ENCODE peak calls at places on chromosomes 1 and 21, in ten cellular contexts. H, B, U, S, V, D, P, I, T and M are unnamed samples. For H3K4me1, the result is how much of the 10 kb centered on the place peaks cover.

GRCh38 chr21:16279658-16280581 is 550.1 kb downstream of the USP25 start:
- DNase-seq in H (peak), B (peak), U (peak), S (no peak), V (no peak), D (no peak), P (no peak), I (no peak), T (no peak), M (no peak)

GRCh38 chr1:18239671-18240070 is 132.1 kb downstream of the IGSF21 start:
- DNase-seq in H (no peak), B (no peak), U (no peak), S (no peak), V (no peak), D (no peak), P (no peak), I (no peak), T (no peak), M (no peak)

GRCh38 chr1:30126839-30127238 is 596.5 kb downstream of the MATN1 start:
- DNase-seq in H (no peak), B (no peak), U (no peak), S (no peak), V (no peak), D (no peak), P (no peak), I (no peak), T (no peak), M (no peak)

GRCh38 chr1:171743014-171743870 is 1.4 kb upstream of the VAMP4 start:
- DNase-seq in H (no peak), B (peak), U (no peak), S (no peak), V (no peak), D (peak), P (no peak), I (peak), T (peak), M (no peak)

GRCh38 chr1:181013144-181013543 is 9.5 kb downstream of the STX6 start:
- DNase-seq in H (no peak), B (no peak), U (no peak), S (no peak), V (no peak), D (peak), P (no peak), I (peak), T (no peak), M (no peak)

GRCh38 chr1:9035226-9035625 is 9.0 kb upstream of the SLC2A7 start:
- DNase-seq in H (no peak), B (no peak), U (no peak), S (no peak), V (no peak), D (no peak), P (no peak), I (no peak), T (no peak), M (no peak)

GRCh38 chr1:39490596-39491145 is 765 bp upstream of the BMP8A start:
- DNase-seq in H (no peak), B (no peak), U (no peak), S (no peak), V (no peak), D (peak), P (peak), I (no peak), T (no peak), M (no peak)

GRCh38 chr1:20358761-20359263 is 68.1 kb downstream of the VWA5B1 start:
- DNase-seq in H (no peak), B (peak), U (peak), S (peak), V (no peak), D (no peak), P (no peak), I (no peak), T (peak), M (peak)

GRCh38 chr1:76162254-76162653 is 87.7 kb downstream of the ST6GALNAC3 start:
- DNase-seq in H (no peak), B (no peak), U (no peak), S (no peak), V (no peak), D (no peak), P (no peak), I (no peak), T (no peak), M (no peak)

GRCh38 chr1:161069731-161070270 is at the start of gene ARHGAP30:
- DNase-seq in H (no peak), B (no peak), U (peak), S (peak), V (peak), D (peak), P (no peak), I (peak), T (no peak), M (peak)

GRCh38 chr1:178613271-178613945 is 100.5 kb downstream of the TEX35 start:
- DNase-seq in H (no peak), B (no peak), U (no peak), S (no peak), V (no peak), D (no peak), P (no peak), I (no peak), T (no peak), M (no peak)

GRCh38 chr1:206953126-206953525 is 6.9 kb upstream of the PIGR start:
- DNase-seq in H (no peak), B (no peak), U (no peak), S (peak), V (no peak), D (no peak), P (no peak), I (no peak), T (no peak), M (no peak)

GRCh38 chr21:29184047-29184446 is 53.6 kb downstream of the MAP3K7CL start:
- DNase-seq in H (no peak), B (no peak), U (no peak), S (no peak), V (no peak), D (no peak), P (no peak), I (no peak), T (no peak), M (no peak)

GRCh38 chr1:205587576-205587975 is 44.2 kb downstream of the ELK4 start:
- DNase-seq in H (no peak), B (no peak), U (no peak), S (no peak), V (no peak), D (no peak), P (no peak), I (no peak), T (no peak), M (no peak)

GRCh38 chr1:212689196-212689710 is 10.4 kb downstream of the BATF3 start:
- DNase-seq in H (no peak), B (no peak), U (no peak), S (no peak), V (no peak), D (no peak), P (no peak), I (no peak), T (no peak), M (no peak)

GRCh38 chr1:212692774-212693644 is 6.6 kb downstream of the BATF3 start:
- DNase-seq in H (no peak), B (no peak), U (no peak), S (no peak), V (no peak), D (no peak), P (peak), I (no peak), T (peak), M (no peak)

GRCh38 chr1:212690816-212691403 is 8.7 kb downstream of the BATF3 start:
- DNase-seq in H (no peak), B (no peak), U (no peak), S (no peak), V (no peak), D (no peak), P (no peak), I (no peak), T (no peak), M (no peak)

GRCh38 chr1:212689758-212690540 is 9.7 kb downstream of the BATF3 start:
- DNase-seq in H (no peak), B (no peak), U (no peak), S (no peak), V (no peak), D (no peak), P (no peak), I (no peak), T (no peak), M (no peak)

GRCh38 chr1:212691561-212692071 is 8.0 kb downstream of the BATF3 start:
- DNase-seq in H (no peak), B (no peak), U (no peak), S (no peak), V (no peak), D (no peak), P (no peak), I (no peak), T (no peak), M (no peak)
- H3K4me1 ChIP-seq in H (under half), B (under half), U (under half), S (under half), V (under half), D (under half), P (under half), I (under half), T (under half), M (under half)

DNA sequence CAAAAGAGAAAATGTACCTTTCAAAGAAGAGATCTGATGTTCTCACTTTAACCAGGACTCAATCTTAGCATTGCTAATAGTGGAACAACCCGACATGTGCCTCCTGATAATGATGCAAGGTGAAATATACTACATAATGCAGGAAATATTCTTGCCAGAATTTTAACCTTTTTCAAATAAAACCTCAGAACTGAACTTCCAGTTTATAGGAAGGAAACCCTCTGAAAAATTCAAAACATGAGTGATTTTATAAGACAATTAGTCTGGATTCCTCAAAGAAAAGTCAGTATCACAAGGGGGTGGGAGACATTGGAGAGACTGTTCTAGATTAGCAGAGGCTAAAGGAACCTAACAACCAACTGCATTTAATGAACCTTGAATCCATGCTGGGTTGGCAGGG is 18.1 kb downstream of the AHCYL1 start:
- DNase-seq in H (no peak), B (no peak), U (no peak), S (no peak), V (no peak), D (no peak), P (no peak), I (no peak), T (no peak), M (no peak)
- H3K27ac ChIP-seq in H (no peak), B (peak), U (peak), S (no peak), V (no peak), D (no peak), P (peak), I (no peak), T (peak), M (no peak)

GRCh38 chr1:32758177-32758794 is 55.7 kb upstream of the SYNC start:
- DNase-seq in H (no peak), B (no peak), U (no peak), S (no peak), V (no peak), D (no peak), P (no peak), I (no peak), T (no peak), M (no peak)

GRCh38 chr1:32761253-32761877 is 55.8 kb downstream of the YARS1 start:
- DNase-seq in H (no peak), B (peak), U (peak), S (peak), V (no peak), D (no peak), P (no peak), I (no peak), T (peak), M (no peak)

GRCh38 chr1:32758795-32759430 is 56.3 kb upstream of the SYNC start:
- DNase-seq in H (no peak), B (peak), U (no peak), S (no peak), V (no peak), D (no peak), P (no peak), I (no peak), T (no peak), M (no peak)

GRCh38 chr1:32759521-32759980 is 57.0 kb upstream of the SYNC start:
- DNase-seq in H (no peak), B (peak), U (no peak), S (peak), V (no peak), D (no peak), P (no peak), I (no peak), T (peak), M (no peak)

GRCh38 chr1:32759997-32760623 is 57.0 kb downstream of the YARS1 start:
- DNase-seq in H (peak), B (peak), U (peak), S (peak), V (no peak), D (no peak), P (peak), I (no peak), T (peak), M (no peak)
- H3K4me1 ChIP-seq in H (under half), B (half or more), U (under half), S (under half), V (under half), D (under half), P (half or more), I (under half), T (half or more), M (under half)

GRCh38 chr1:155941845-155942507 is 538 bp downstream of the RXFP4 start:
- DNase-seq in H (no peak), B (no peak), U (no peak), S (no peak), V (no peak), D (no peak), P (no peak), I (no peak), T (no peak), M (no peak)
- H3K27ac ChIP-seq in H (no peak), B (peak), U (no peak), S (peak), V (no peak), D (no peak), P (peak), I (no peak), T (no peak), M (peak)

GRCh38 chr1:201711811-201712210 is 117.1 kb upstream of the IPO9 start:
- DNase-seq in H (no peak), B (no peak), U (no peak), S (no peak), V (no peak), D (no peak), P (no peak), I (no peak), T (no peak), M (no peak)
- H3K4me1 ChIP-seq in H (under half), B (under half), U (under half), S (under half), V (under half), D (under half), P (half or more), I (under half), T (under half), M (half or more)

GRCh38 chr1:58812468-58812867 is 28.6 kb upstream of the JUN start:
- DNase-seq in H (no peak), B (no peak), U (no peak), S (no peak), V (no peak), D (no peak), P (no peak), I (no peak), T (no peak), M (no peak)
- H3K27ac ChIP-seq in H (no peak), B (no peak), U (no peak), S (no peak), V (no peak), D (no peak), P (peak), I (peak), T (no peak), M (no peak)

GRCh38 chr1:203031467-203031866 is 5.2 kb downstream of the PPFIA4 start:
- DNase-seq in H (no peak), B (no peak), U (no peak), S (no peak), V (no peak), D (no peak), P (no peak), I (no peak), T (peak), M (no peak)
- H3K4me1 ChIP-seq in H (under half), B (under half), U (under half), S (under half), V (under half), D (under half), P (under half), I (under half), T (under half), M (half or more)